ENCODE peak calls at places on chromosomes 3 and 15, in five cellular contexts. One of them, this sample, is unnamed.

GRCh38 chr3:170572665-170573253 is 13.1 kb downstream of the SLC7A14 start:
- DNase-seq in sigmoid colon: no peak
- DNase-seq in keratinocyte: no peak
- DNase-seq in CD4-positive, alpha-beta T cell: no peak
- DNase-seq in pancreas: no peak
- DNase-seq in this sample: no peak

GRCh38 chr15:26628879-26629529 is 143.9 kb downstream of the GABRB3 start:
- DNase-seq in sigmoid colon: no peak
- DNase-seq in keratinocyte: peak; percentile 5
- DNase-seq in CD4-positive, alpha-beta T cell: no peak
- DNase-seq in pancreas: peak; percentile 76
- DNase-seq in this sample: peak; percentile 56

GRCh38 chr15:92247649-92248242 is 145.9 kb upstream of the ST8SIA2 start:
- DNase-seq in sigmoid colon: no peak
- DNase-seq in keratinocyte: no peak
- DNase-seq in CD4-positive, alpha-beta T cell: no peak
- DNase-seq in pancreas: no peak
- DNase-seq in this sample: no peak

GRCh38 chr3:14377838-14378169 is 24.6 kb upstream of the SLC6A6 start:
- DNase-seq in sigmoid colon: no peak
- DNase-seq in keratinocyte: no peak
- DNase-seq in CD4-positive, alpha-beta T cell: no peak
- DNase-seq in pancreas: no peak
- DNase-seq in this sample: no peak

GRCh38 chr3:13642597-13642996 is 93.7 kb downstream of the FBLN2 start:
- DNase-seq in sigmoid colon: no peak
- DNase-seq in keratinocyte: no peak
- DNase-seq in CD4-positive, alpha-beta T cell: no peak
- DNase-seq in pancreas: no peak
- DNase-seq in this sample: no peak

GRCh38 chr3:49871536-49872157 is 1.9 kb upstream of the CAMKV start:
- DNase-seq in sigmoid colon: no peak
- DNase-seq in keratinocyte: peak; percentile 45
- DNase-seq in CD4-positive, alpha-beta T cell: no peak
- DNase-seq in pancreas: no peak
- DNase-seq in this sample: no peak

GRCh38 chr3:6799264-6799915 is 61.5 kb upstream of the GRM7 start:
- DNase-seq in sigmoid colon: no peak
- DNase-seq in keratinocyte: no peak
- DNase-seq in CD4-positive, alpha-beta T cell: no peak
- DNase-seq in pancreas: peak; percentile 40
- DNase-seq in this sample: peak; percentile 37

GRCh38 chr3:98994128-98994762 is 92.8 kb upstream of the DCBLD2 start:
- DNase-seq in sigmoid colon: no peak
- DNase-seq in keratinocyte: no peak
- DNase-seq in CD4-positive, alpha-beta T cell: no peak
- DNase-seq in pancreas: no peak
- DNase-seq in this sample: no peak

GRCh38 chr15:96359371-96359771 is 28.9 kb downstream of the NR2F2 start:
- DNase-seq in sigmoid colon: no peak
- DNase-seq in keratinocyte: no peak
- DNase-seq in CD4-positive, alpha-beta T cell: no peak
- DNase-seq in pancreas: no peak
- DNase-seq in this sample: no peak
- H3K27ac ChIP-seq in sigmoid colon: no peak overlapping the region
- H3K27ac ChIP-seq in keratinocyte: no peak overlapping the region
- H3K27ac ChIP-seq in CD4-positive, alpha-beta T cell: no peak overlapping the region
- H3K27ac ChIP-seq in pancreas: no peak overlapping the region
- H3K27ac ChIP-seq in this sample: peak overlapping the region; percentile 96

DNA sequence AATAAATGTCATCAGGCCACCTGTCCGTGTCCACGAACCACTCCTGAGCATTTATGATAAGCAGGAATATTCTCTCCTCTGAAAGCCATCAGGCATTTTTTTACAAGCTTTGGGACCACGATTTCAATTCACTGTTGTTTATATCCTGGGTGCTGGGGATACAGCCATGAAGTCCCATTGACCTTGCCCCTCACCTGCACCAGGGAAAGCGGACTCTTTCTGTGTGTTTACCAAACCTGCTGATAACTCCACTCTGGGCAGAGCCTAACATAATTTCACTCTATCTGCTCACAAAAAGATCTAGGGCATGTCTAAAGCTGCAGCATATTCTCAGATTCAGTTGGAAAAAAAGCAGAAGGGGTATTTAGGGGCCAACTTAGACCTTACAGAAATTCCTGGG is 4.8 kb downstream of the DNASE1L3 start:
- DNase-seq in sigmoid colon: no peak
- DNase-seq in keratinocyte: no peak
- DNase-seq in CD4-positive, alpha-beta T cell: no peak
- DNase-seq in pancreas: no peak
- DNase-seq in this sample: no peak
- TF ChIP-seq CTCF in sigmoid colon: no peak
- TF ChIP-seq CTCF in keratinocyte: no peak
- TF ChIP-seq CTCF in CD4-positive, alpha-beta T cell: no peak
- TF ChIP-seq CTCF in pancreas: no peak
- TF ChIP-seq CTCF in this sample: no peak

GRCh38 chr3:185658943-185659342 is 72.8 kb downstream of the SENP2 start:
- DNase-seq in sigmoid colon: peak; percentile 52
- DNase-seq in keratinocyte: no peak
- DNase-seq in CD4-positive, alpha-beta T cell: no peak
- DNase-seq in pancreas: no peak
- DNase-seq in this sample: no peak
- H3K27ac ChIP-seq in sigmoid colon: peak overlapping the region; percentile 29
- H3K27ac ChIP-seq in keratinocyte: peak overlapping the region; percentile 45
- H3K27ac ChIP-seq in CD4-positive, alpha-beta T cell: no peak overlapping the region
- H3K27ac ChIP-seq in pancreas: no peak overlapping the region
- H3K27ac ChIP-seq in this sample: peak overlapping the region; percentile 64

GRCh38 chr3:53347261-53348064 is at the start of gene DCP1A:
- DNase-seq in sigmoid colon: peak; percentile 98
- DNase-seq in keratinocyte: peak; percentile 60
- DNase-seq in CD4-positive, alpha-beta T cell: peak; percentile 97
- DNase-seq in pancreas: peak; percentile 98
- DNase-seq in this sample: peak; percentile 96
- TF ChIP-seq CTCF in sigmoid colon: no peak
- TF ChIP-seq CTCF in keratinocyte: no peak
- TF ChIP-seq CTCF in CD4-positive, alpha-beta T cell: no peak
- TF ChIP-seq CTCF in pancreas: no peak
- TF ChIP-seq CTCF in this sample: no peak

GRCh38 chr15:62498711-62499110 is 333.6 kb upstream of the C2CD4B start:
- DNase-seq in sigmoid colon: no peak
- DNase-seq in keratinocyte: no peak
- DNase-seq in CD4-positive, alpha-beta T cell: no peak
- DNase-seq in pancreas: no peak
- DNase-seq in this sample: no peak

GRCh38 chr15:62494144-62494543 is 329.1 kb upstream of the C2CD4B start:
- DNase-seq in sigmoid colon: no peak
- DNase-seq in keratinocyte: no peak
- DNase-seq in CD4-positive, alpha-beta T cell: no peak
- DNase-seq in pancreas: no peak
- DNase-seq in this sample: no peak

GRCh38 chr15:62497356-62497755 is 332.3 kb upstream of the C2CD4B start:
- DNase-seq in sigmoid colon: no peak
- DNase-seq in keratinocyte: no peak
- DNase-seq in CD4-positive, alpha-beta T cell: no peak
- DNase-seq in pancreas: no peak
- DNase-seq in this sample: no peak

GRCh38 chr15:62492900-62493299 is 327.8 kb upstream of the C2CD4B start:
- DNase-seq in sigmoid colon: no peak
- DNase-seq in keratinocyte: no peak
- DNase-seq in CD4-positive, alpha-beta T cell: no peak
- DNase-seq in pancreas: no peak
- DNase-seq in this sample: no peak

DNA sequence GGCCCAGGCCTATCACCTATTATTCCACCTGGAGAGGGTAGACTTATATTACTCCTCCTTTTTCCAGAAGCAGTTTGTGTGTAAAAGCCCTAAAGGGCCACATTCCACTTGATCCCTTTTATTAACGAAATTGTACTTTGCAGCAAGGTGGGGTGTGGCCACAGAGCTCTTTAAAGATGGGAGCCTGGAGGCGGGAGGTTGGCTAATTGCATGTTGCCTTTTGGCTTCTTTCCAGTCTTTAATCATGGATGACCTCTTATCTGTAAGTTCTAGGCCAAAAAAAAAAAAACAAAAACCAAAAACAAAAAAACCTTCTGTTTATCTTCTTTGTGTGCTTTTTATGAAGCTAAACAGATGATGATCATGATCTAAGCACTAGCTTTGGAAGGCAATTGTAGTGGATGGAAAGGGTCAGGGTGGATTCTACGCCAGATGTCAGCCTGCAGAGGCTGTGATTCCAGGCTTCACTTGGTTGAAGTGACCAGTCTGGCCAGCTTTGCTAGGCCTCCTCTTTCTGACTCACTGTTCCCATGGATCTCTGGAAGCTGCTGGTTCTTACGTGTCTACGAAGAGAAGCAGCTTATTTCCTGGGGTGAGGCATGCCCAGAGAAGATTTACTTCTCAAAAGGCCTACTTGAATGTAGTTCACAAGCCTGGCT is 330.7 kb upstream of the C2CD4B start:
- DNase-seq in sigmoid colon: peak; percentile 87
- DNase-seq in keratinocyte: peak; percentile 11
- DNase-seq in CD4-positive, alpha-beta T cell: no peak
- DNase-seq in pancreas: no peak
- DNase-seq in this sample: peak; percentile 33
- H3K27ac ChIP-seq in sigmoid colon: peak overlapping the region; percentile 37
- H3K27ac ChIP-seq in keratinocyte: no peak overlapping the region
- H3K27ac ChIP-seq in CD4-positive, alpha-beta T cell: no peak overlapping the region
- H3K27ac ChIP-seq in pancreas: no peak overlapping the region
- H3K27ac ChIP-seq in this sample: peak overlapping the region; percentile 69

DNA sequence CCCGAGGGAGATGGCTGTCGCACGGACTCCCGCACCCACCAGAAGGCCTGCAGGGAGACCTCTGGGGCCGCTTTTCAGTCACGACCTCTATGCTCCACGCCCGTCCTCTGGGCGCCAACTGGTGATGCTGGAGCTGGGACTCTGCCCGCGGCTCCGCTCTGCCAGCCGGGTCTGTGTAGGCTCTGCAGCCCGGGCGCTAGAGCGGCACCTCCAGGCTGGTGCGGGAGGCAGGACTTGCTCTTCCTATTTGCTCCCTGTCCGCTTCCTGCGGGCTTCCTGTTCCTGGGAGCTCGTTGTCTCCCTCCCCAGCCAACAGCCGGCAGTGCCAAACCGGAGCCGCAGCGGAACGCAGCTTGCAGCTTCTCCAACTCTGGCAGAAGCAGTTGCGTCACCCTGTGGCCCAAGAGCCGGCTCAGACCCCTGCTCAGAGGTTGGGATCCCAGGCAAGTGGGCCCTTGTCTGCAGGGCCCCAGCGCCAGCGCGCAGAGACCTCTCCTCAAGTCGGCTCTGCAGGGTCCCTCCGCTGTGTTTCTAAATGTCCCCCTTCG is 285.9 kb downstream of the XXYLT1 start:
- DNase-seq in sigmoid colon: peak; percentile 89
- DNase-seq in keratinocyte: peak; percentile 40
- DNase-seq in CD4-positive, alpha-beta T cell: no peak
- DNase-seq in pancreas: peak; percentile 53
- DNase-seq in this sample: peak; percentile 74
- TF ChIP-seq CTCF in sigmoid colon: peak; percentile 12
- TF ChIP-seq CTCF in keratinocyte: peak; percentile 77
- TF ChIP-seq CTCF in CD4-positive, alpha-beta T cell: no peak
- TF ChIP-seq CTCF in pancreas: no peak
- TF ChIP-seq CTCF in this sample: no peak

GRCh38 chr3:134370611-134371451 is 3.4 kb downstream of the AMOTL2 start:
- DNase-seq in sigmoid colon: peak; percentile 64
- DNase-seq in keratinocyte: no peak
- DNase-seq in CD4-positive, alpha-beta T cell: no peak
- DNase-seq in pancreas: no peak
- DNase-seq in this sample: no peak
- H3K27ac ChIP-seq in sigmoid colon: peak overlapping the region; percentile 98
- H3K27ac ChIP-seq in keratinocyte: peak overlapping the region; percentile 36
- H3K27ac ChIP-seq in CD4-positive, alpha-beta T cell: no peak overlapping the region
- H3K27ac ChIP-seq in pancreas: no peak overlapping the region
- H3K27ac ChIP-seq in this sample: peak overlapping the region; percentile 38

This sample was measured in stomach.